ENCODE peak calls at places on chromosome 1, in eight cellular contexts. J is tibial artery, L is RWPE1, M is IMR-90, B is heart right ventricle, P is psoas muscle, E is A549, R is SK-N-SH. U is an unnamed sample.

GRCh38 chr1:52139817-52140540 is 1.9 kb upstream of the ZFYVE9 start:
- DNase-seq in J (no peak), L (peak; percentile 86), M (peak; percentile 88), B (no peak), P (no peak), E (no peak), R (no peak), U (peak; percentile 85)

GRCh38 chr1:154896811-154897286 is 26.8 kb upstream of the KCNN3 start:
- DNase-seq in J (no peak), L (no peak), M (no peak), B (no peak), P (no peak), E (no peak), R (no peak), U (no peak)

GRCh38 chr1:25028910-25029599 is 99.0 kb upstream of the RUNX3 start:
- DNase-seq in J (no peak), L (no peak), M (no peak), B (no peak), P (no peak), E (no peak), R (no peak), U (no peak)

GRCh38 chr1:192489748-192490147 is 85.8 kb upstream of the RGS1 start:
- DNase-seq in J (peak; percentile 74), L (peak; percentile 54), M (peak; percentile 95), B (peak; percentile 64), P (no peak), E (no peak), R (peak; percentile 51), U (peak; percentile 95)

GRCh38 chr1:233215135-233215722 is 80.3 kb downstream of the PCNX2 start:
- DNase-seq in J (no peak), L (no peak), M (no peak), B (no peak), P (no peak), E (no peak), R (no peak), U (no peak)

GRCh38 chr1:196680107-196680506 is 28.3 kb downstream of the CFH start:
- DNase-seq in J (no peak), L (peak; percentile 19), M (peak; percentile 60), B (no peak), P (no peak), E (no peak), R (no peak), U (no peak)

GRCh38 chr1:159821171-159821867 is 5.4 kb upstream of the SLAMF8 start:
- DNase-seq in J (no peak), L (no peak), M (peak; percentile 47), B (no peak), P (no peak), E (no peak), R (peak; percentile 53), U (no peak)

GRCh38 chr1:58813361-58813760 is 29.5 kb upstream of the JUN start:
- DNase-seq in J (no peak), L (no peak), M (peak; percentile 21), B (no peak), P (no peak), E (no peak), R (no peak), U (no peak)

GRCh38 chr1:23526329-23527041 is 4.5 kb downstream of the E2F2 start:
- DNase-seq in J (no peak), L (no peak), M (no peak), B (no peak), P (no peak), E (no peak), R (no peak), U (no peak)

GRCh38 chr1:207020016-207020708 is 12.4 kb downstream of the C1orf116 start:
- DNase-seq in J (no peak), L (peak; percentile 83), M (no peak), B (no peak), P (no peak), E (peak; percentile 54), R (no peak), U (no peak)

GRCh38 chr1:6412896-6413295 is 6.8 kb downstream of the HES2 start:
- DNase-seq in J (no peak), L (no peak), M (no peak), B (no peak), P (no peak), E (no peak), R (no peak), U (no peak)

GRCh38 chr1:53133261-53134041 is 9.0 kb downstream of the SLC1A7 start:
- DNase-seq in J (no peak), L (no peak), M (no peak), B (no peak), P (no peak), E (no peak), R (no peak), U (no peak)

GRCh38 chr1:171420810-171421209 is 64.5 kb upstream of the PRRC2C start:
- DNase-seq in J (no peak), L (peak; percentile 44), M (no peak), B (no peak), P (no peak), E (no peak), R (no peak), U (no peak)

GRCh38 chr1:62131093-62131725 is 63.4 kb upstream of the L1TD1 start:
- DNase-seq in J (no peak), L (peak; percentile 21), M (peak; percentile 61), B (peak; percentile 36), P (no peak), E (peak; percentile 72), R (peak; percentile 66), U (peak; percentile 53)

GRCh38 chr1:205312866-205313680 is 8.5 kb downstream of the NUAK2 start:
- DNase-seq in J (no peak), L (no peak), M (no peak), B (no peak), P (no peak), E (no peak), R (no peak), U (no peak)

GRCh38 chr1:17581389-17582123 is 42.1 kb downstream of the ARHGEF10L start:
- DNase-seq in J (no peak), L (no peak), M (no peak), B (no peak), P (no peak), E (no peak), R (peak; percentile 70), U (no peak)

GRCh38 chr1:178510155-178510554 is 2.8 kb upstream of the TEX35 start:
- DNase-seq in J (no peak), L (no peak), M (peak; percentile 62), B (no peak), P (no peak), E (no peak), R (no peak), U (no peak)

GRCh38 chr1:150628766-150629114 is 672 bp downstream of the ENSA start:
- DNase-seq in J (no peak), L (no peak), M (no peak), B (no peak), P (no peak), E (no peak), R (no peak), U (no peak)

GRCh38 chr1:57590978-57591377 is 167.1 kb upstream of the DAB1 start:
- DNase-seq in J (no peak), L (peak; percentile 5), M (no peak), B (no peak), P (no peak), E (no peak), R (no peak), U (no peak)

GRCh38 chr1:43454270-43455011 is 710 bp upstream of the HYI start:
- DNase-seq in J (peak; percentile 86), L (peak; percentile 94), M (peak; percentile 81), B (peak; percentile 80), P (peak; percentile 70), E (no peak), R (peak; percentile 81), U (peak; percentile 86)

GRCh38 chr1:38105267-38105666 is 58.7 kb upstream of the POU3F1 start:
- DNase-seq in J (no peak), L (no peak), M (no peak), B (no peak), P (no peak), E (no peak), R (no peak), U (no peak)

GRCh38 chr1:67684526-67685066 is 405 bp upstream of the GADD45A start:
- DNase-seq in J (no peak), L (no peak), M (no peak), B (no peak), P (no peak), E (no peak), R (no peak), U (no peak)

GRCh38 chr1:204647114-204647804 is 38.3 kb downstream of the LRRN2 start:
- DNase-seq in J (peak; percentile 10), L (peak; percentile 87), M (peak; percentile 70), B (peak; percentile 29), P (no peak), E (peak; percentile 94), R (no peak), U (peak; percentile 77)

DNA sequence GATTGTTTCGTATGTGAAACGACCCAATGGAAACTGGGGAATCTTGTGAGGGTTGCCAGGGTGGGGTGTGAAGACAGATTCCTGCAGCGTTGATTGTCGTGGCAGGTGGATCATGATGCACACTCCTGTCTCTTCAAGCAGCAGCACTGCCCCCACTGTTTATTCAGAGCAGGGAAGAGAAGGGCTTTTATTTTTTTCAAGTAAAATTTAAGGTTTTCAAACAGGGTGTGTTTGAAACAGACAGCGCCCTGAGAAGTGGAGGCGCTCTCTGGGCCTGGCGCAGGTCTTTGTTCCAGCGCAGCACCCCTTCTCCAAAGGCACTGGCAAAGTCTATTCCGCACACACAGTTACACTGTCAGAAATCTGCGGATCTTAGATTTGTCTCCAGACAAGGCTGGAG is 6.9 kb downstream of the C1orf53 start:
- DNase-seq in J (no peak), L (no peak), M (no peak), B (no peak), P (no peak), E (no peak), R (peak; percentile 11), U (no peak)
- TF ChIP-seq CTCF in J (no peak), L (no peak), M (no peak), B (no peak), P (no peak), E (no peak), R (no peak), U (no peak)

DNA sequence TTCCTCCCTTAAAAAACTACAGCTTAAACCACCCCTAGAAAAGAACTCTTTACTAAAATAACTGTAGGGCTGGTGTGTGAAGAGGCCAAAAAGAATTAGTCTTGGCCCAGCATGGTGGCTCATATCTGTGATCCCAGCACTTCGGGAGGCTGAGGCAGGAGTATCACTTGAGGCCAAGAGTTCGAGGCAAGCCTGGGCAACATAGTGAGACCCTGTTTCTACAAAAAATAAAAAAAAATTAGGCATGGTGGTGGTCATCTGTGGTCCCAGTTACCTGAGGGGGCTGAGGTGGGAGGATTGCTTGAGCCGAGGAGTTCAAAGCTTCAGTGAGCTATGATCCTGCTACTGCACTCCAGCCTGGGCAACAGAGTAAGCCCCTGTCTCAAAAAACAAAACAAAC is 44.9 kb downstream of the BCAR3 start:
- DNase-seq in J (no peak), L (no peak), M (no peak), B (no peak), P (no peak), E (no peak), R (no peak), U (no peak)
- H3K27ac ChIP-seq in J (no peak overlapping the region), L (peak overlapping the region; percentile 19), M (no peak overlapping the region), B (peak overlapping the region; percentile 55), P (no peak overlapping the region), E (no peak overlapping the region), R (no peak overlapping the region), U (no peak overlapping the region)

GRCh38 chr1:175075572-175076568 is 8.2 kb downstream of the TNN start:
- DNase-seq in J (no peak), L (peak; percentile 26), M (peak; percentile 16), B (no peak), P (no peak), E (no peak), R (no peak), U (peak; percentile 38)
- TF ChIP-seq CTCF in J (no peak), L (no peak), M (no peak), B (no peak), P (no peak), E (no peak), R (no peak), U (no peak)

GRCh38 chr1:244301595-244302130 is 150.0 kb downstream of the ADSS2 start:
- DNase-seq in J (no peak), L (no peak), M (no peak), B (no peak), P (no peak), E (no peak), R (no peak), U (no peak)
- H3K27ac ChIP-seq in J (no peak overlapping the region), L (peak overlapping the region; percentile 23), M (no peak overlapping the region), B (no peak overlapping the region), P (no peak overlapping the region), E (peak overlapping the region; percentile 64), R (no peak overlapping the region), U (no peak overlapping the region)

U was measured in brain microvascular endothelial cell.